ENCODE peak calls at places on chromosome 14, in nine cellular contexts. V is SW480, W is ACHN, E is AG08395, K is Caki2, U is HCEC 1CT, P is RPMI7951, N is MCF 10A, Y is endothelial cell. Z is an unnamed sample.

GRCh38 chr14:101482066-101482465 is 79.2 kb upstream of the DIO3 start:
- DNase-seq in N (no peak), U (no peak), V (no peak), K (no peak), W (no peak), P (no peak), Y (no peak), E (no peak), Z (no peak)

GRCh38 chr14:106224694-106224971 is 698.2 kb downstream of the TMEM121 start:
- DNase-seq in N (no peak), E (no peak), W (no peak), U (no peak), Y (no peak), K (no peak), P (no peak), V (no peak), Z (no peak)

GRCh38 chr14:61476737-61477410 is 155.5 kb downstream of the PRKCH start:
- DNase-seq in V (no peak), N (peak), W (no peak), Y (no peak), E (peak), U (peak), K (peak), P (peak), Z (no peak)

GRCh38 chr14:53494587-53494986 is 341.5 kb upstream of the DDHD1 start:
- DNase-seq in W (no peak), U (no peak), P (no peak), K (no peak), V (no peak), N (no peak), Y (no peak), E (no peak), Z (no peak)

GRCh38 chr14:22276913-22277816 is 311.9 kb downstream of the DAD1 start:
- DNase-seq in E (peak), V (no peak), W (peak), Y (no peak), N (peak), U (peak), K (no peak), P (peak), Z (peak)

GRCh38 chr14:99604766-99605298 is 825 bp upstream of the CCDC85C start:
- DNase-seq in W (peak), N (peak), E (peak), K (peak), V (peak), P (peak), U (peak), Y (peak), Z (no peak)

GRCh38 chr14:61418749-61419148 is 97.4 kb downstream of the PRKCH start:
- DNase-seq in E (no peak), Y (no peak), P (peak), W (no peak), U (no peak), V (no peak), K (no peak), N (no peak), Z (no peak)

GRCh38 chr14:55599250-55599879 is 19.4 kb downstream of the KTN1 start:
- DNase-seq in U (no peak), N (peak), P (peak), E (no peak), K (peak), W (no peak), Y (no peak), V (no peak), Z (peak)

GRCh38 chr14:59018978-59019377 is 169.5 kb upstream of the DAAM1 start:
- DNase-seq in W (no peak), K (no peak), V (no peak), E (no peak), N (no peak), U (no peak), P (no peak), Y (peak), Z (no peak)

GRCh38 chr14:70188292-70188607 is 501 bp downstream of the SLC8A3 start:
- DNase-seq in N (no peak), V (no peak), W (no peak), P (peak), Y (no peak), U (no peak), K (no peak), E (peak), Z (no peak)

GRCh38 chr14:69651653-69652052 is 40.3 kb downstream of the SUSD6 start:
- DNase-seq in N (peak), W (no peak), U (no peak), K (no peak), Y (no peak), E (no peak), V (peak), P (no peak), Z (no peak)